ENCODE peak calls at places on chromosomes 16 and 17, in eight cellular contexts. L is neural progenitor cell, V is pancreas, I is gastrocnemius medialis, P is SK-N-SH, D is HFFc6, U is endothelial cell, W is cardiac muscle cell. M is an unnamed sample.

GRCh38 chr16:21628196-21628726 is 24.1 kb downstream of the IGSF6 start:
- DNase-seq in D (no peak), P (no peak), L (no peak), I (no peak), W (no peak), V (no peak), U (no peak), M (no peak)

GRCh38 chr17:71438631-71439146 is 682.1 kb upstream of the SOX9 start:
- DNase-seq in U (no peak), V (no peak), W (peak), L (no peak), P (peak), I (no peak), D (peak), M (peak)

GRCh38 chr17:35795007-35795870 is at the start of gene MMP28:
- DNase-seq in P (peak), U (no peak), L (peak), V (peak), I (no peak), W (peak), D (no peak), M (peak)

GRCh38 chr16:24282129-24282528 is 26.0 kb downstream of the CACNG3 start:
- DNase-seq in I (no peak), U (no peak), D (no peak), V (no peak), W (no peak), P (no peak), L (no peak), M (no peak)

GRCh38 chr16:7227193-7227825 is 105.3 kb upstream of the RBFOX1 start:
- DNase-seq in V (no peak), P (no peak), D (no peak), U (no peak), W (peak), L (peak), I (no peak), M (peak)

GRCh38 chr16:68235105-68235881 is 634 bp downstream of the ESRP2 start:
- DNase-seq in L (peak), U (no peak), V (peak), P (no peak), D (no peak), W (peak), I (no peak), M (no peak)

GRCh38 chr16:59108374-59108773 is 374.3 kb upstream of the GOT2 start:
- DNase-seq in U (no peak), W (no peak), V (no peak), I (no peak), D (no peak), L (no peak), P (no peak), M (no peak)

GRCh38 chr16:3541527-3542152 is 35.6 kb downstream of the NLRC3 start:
- DNase-seq in W (no peak), U (no peak), P (no peak), L (peak), V (no peak), I (no peak), D (no peak), M (no peak)

GRCh38 chr17:27407916-27408846 is 48.1 kb upstream of the KSR1 start:
- DNase-seq in P (no peak), W (peak), L (peak), U (no peak), V (no peak), I (no peak), D (peak), M (no peak)

GRCh38 chr16:19094542-19095365 is 19.0 kb upstream of the ITPRIPL2 start:
- DNase-seq in L (no peak), W (no peak), D (peak), U (no peak), I (no peak), P (no peak), V (no peak), M (no peak)

GRCh38 chr16:24288516-24288915 is 32.4 kb downstream of the CACNG3 start:
- DNase-seq in U (no peak), D (no peak), P (no peak), I (no peak), L (no peak), V (no peak), W (no peak), M (no peak)

GRCh38 chr16:11597268-11597690 is 10.6 kb upstream of the LITAF start:
- DNase-seq in W (no peak), P (no peak), U (no peak), D (peak), I (no peak), L (no peak), V (no peak), M (no peak)

GRCh38 chr16:70160388-70160787 is 13.2 kb upstream of the CLEC18C start:
- DNase-seq in D (no peak), V (peak), L (no peak), U (no peak), P (peak), I (no peak), W (no peak), M (no peak)

GRCh38 chr16:4847774-4848587 is 700 bp downstream of the UBN1 start:
- DNase-seq in D (peak), W (peak), V (peak), I (peak), P (peak), U (peak), L (peak), M (peak)

GRCh38 chr16:25690563-25691143 is 1.1 kb upstream of the HS3ST4 start:
- DNase-seq in I (no peak), L (peak), D (no peak), P (no peak), U (no peak), V (no peak), W (no peak), M (no peak)

GRCh38 chr16:28574925-28575324 is 21.2 kb downstream of the SGF29 start:
- DNase-seq in I (no peak), D (no peak), U (no peak), P (peak), W (no peak), L (no peak), V (no peak), M (no peak)

GRCh38 chr16:1941162-1941923 is 1.7 kb downstream of the MSRB1 start:
- DNase-seq in P (peak), W (no peak), L (peak), V (peak), D (no peak), U (peak), I (no peak), M (peak)

GRCh38 chr17:27349540-27350021 is 55.7 kb downstream of the WSB1 start:
- DNase-seq in U (no peak), P (no peak), L (no peak), I (no peak), W (no peak), D (no peak), V (peak), M (no peak)

GRCh38 chr16:4506450-4506849 is 30.3 kb downstream of the HMOX2 start:
- DNase-seq in L (peak), P (peak), U (peak), D (peak), V (no peak), I (peak), W (peak), M (no peak)

GRCh38 chr16:68283840-68284595 is 19.7 kb downstream of the SLC7A6 start:
- DNase-seq in P (no peak), D (no peak), U (no peak), L (no peak), V (no peak), I (peak), W (peak), M (no peak)

GRCh38 chr17:42135664-42136653 is 13.4 kb downstream of the HSPB9 start:
- DNase-seq in L (no peak), U (no peak), I (no peak), V (peak), P (no peak), D (peak), W (peak), M (no peak)

GRCh38 chr17:44581868-44582267 is 24.6 kb downstream of the FZD2 start:
- DNase-seq in P (peak), W (no peak), I (no peak), V (no peak), L (peak), D (no peak), U (no peak), M (no peak)

GRCh38 chr16:65523258-65523950 is 401.5 kb upstream of the CDH11 start:
- DNase-seq in W (no peak), P (no peak), V (no peak), U (no peak), I (no peak), L (peak), D (no peak), M (no peak)

GRCh38 chr17:145671-146541 is 8.5 kb downstream of the SCGB1C2 start:
- DNase-seq in P (no peak), D (no peak), V (peak), U (peak), I (no peak), W (no peak), L (no peak), M (peak)

GRCh38 chr16:85376292-85377095 is 236.6 kb upstream of the GSE1 start:
- DNase-seq in P (peak), L (no peak), I (peak), W (no peak), V (peak), U (no peak), D (no peak), M (no peak)

GRCh38 chr17:10216213-10216982 is 18.0 kb upstream of the GAS7 start:
- DNase-seq in D (no peak), L (peak), I (no peak), P (no peak), U (no peak), W (no peak), V (no peak), M (peak)

GRCh38 chr17:48113201-48113676 is 5.7 kb downstream of the SNX11 start:
- DNase-seq in D (no peak), L (no peak), P (no peak), W (no peak), U (no peak), I (peak), V (no peak), M (no peak)

GRCh38 chr17:63529711-63530556 is 6.8 kb downstream of the KCNH6 start:
- DNase-seq in L (no peak), D (no peak), W (no peak), P (peak), U (no peak), I (no peak), V (peak), M (no peak)

GRCh38 chr16:26273607-26274006 is 581.8 kb downstream of the HS3ST4 start:
- DNase-seq in W (no peak), V (no peak), P (no peak), I (no peak), U (no peak), D (no peak), L (no peak), M (no peak)

GRCh38 chr16:50259334-50260205 is 6.8 kb upstream of the ADCY7 start:
- DNase-seq in L (peak), W (no peak), U (no peak), D (no peak), V (no peak), I (peak), P (peak), M (peak)

GRCh38 chr17:64448665-64449512 is at the start of gene MILR1:
- DNase-seq in P (no peak), V (no peak), U (no peak), W (no peak), I (peak), L (no peak), D (peak), M (no peak)

GRCh38 chr17:2952174-2952845 is 111.1 kb downstream of the OR1D5 start:
- DNase-seq in L (no peak), D (no peak), U (no peak), W (no peak), V (no peak), P (no peak), I (no peak), M (no peak)

GRCh38 chr17:298791-299450 is 53.7 kb downstream of the RPH3AL start:
- DNase-seq in I (peak), D (no peak), U (no peak), P (no peak), V (peak), W (no peak), L (no peak), M (peak)

GRCh38 chr17:4815043-4815675 is 8.2 kb downstream of the PLD2 start:
- DNase-seq in U (no peak), D (peak), P (no peak), W (no peak), V (no peak), I (no peak), L (no peak), M (no peak)
- TF ChIP-seq CTCF in U (no peak), D (peak), P (peak), W (peak), V (no peak), I (no peak), L (peak), M (peak)

GRCh38 chr17:33292184-33292980 is 713 bp downstream of the ASIC2 start:
- DNase-seq in V (peak), L (peak), I (no peak), W (peak), U (peak), D (no peak), P (peak), M (peak)

GRCh38 chr17:33290156-33290697 is 2.9 kb downstream of the ASIC2 start:
- DNase-seq in V (no peak), L (no peak), I (no peak), P (no peak), W (no peak), U (no peak), D (no peak), M (no peak)

GRCh38 chr17:33288954-33289353 is 4.1 kb downstream of the ASIC2 start:
- DNase-seq in W (no peak), U (no peak), P (no peak), D (no peak), I (no peak), V (no peak), L (no peak), M (no peak)

GRCh38 chr17:33292981-33293867 is at the start of gene ASIC2:
- DNase-seq in D (no peak), L (peak), I (no peak), V (peak), U (peak), W (peak), P (peak), M (peak)

DNA sequence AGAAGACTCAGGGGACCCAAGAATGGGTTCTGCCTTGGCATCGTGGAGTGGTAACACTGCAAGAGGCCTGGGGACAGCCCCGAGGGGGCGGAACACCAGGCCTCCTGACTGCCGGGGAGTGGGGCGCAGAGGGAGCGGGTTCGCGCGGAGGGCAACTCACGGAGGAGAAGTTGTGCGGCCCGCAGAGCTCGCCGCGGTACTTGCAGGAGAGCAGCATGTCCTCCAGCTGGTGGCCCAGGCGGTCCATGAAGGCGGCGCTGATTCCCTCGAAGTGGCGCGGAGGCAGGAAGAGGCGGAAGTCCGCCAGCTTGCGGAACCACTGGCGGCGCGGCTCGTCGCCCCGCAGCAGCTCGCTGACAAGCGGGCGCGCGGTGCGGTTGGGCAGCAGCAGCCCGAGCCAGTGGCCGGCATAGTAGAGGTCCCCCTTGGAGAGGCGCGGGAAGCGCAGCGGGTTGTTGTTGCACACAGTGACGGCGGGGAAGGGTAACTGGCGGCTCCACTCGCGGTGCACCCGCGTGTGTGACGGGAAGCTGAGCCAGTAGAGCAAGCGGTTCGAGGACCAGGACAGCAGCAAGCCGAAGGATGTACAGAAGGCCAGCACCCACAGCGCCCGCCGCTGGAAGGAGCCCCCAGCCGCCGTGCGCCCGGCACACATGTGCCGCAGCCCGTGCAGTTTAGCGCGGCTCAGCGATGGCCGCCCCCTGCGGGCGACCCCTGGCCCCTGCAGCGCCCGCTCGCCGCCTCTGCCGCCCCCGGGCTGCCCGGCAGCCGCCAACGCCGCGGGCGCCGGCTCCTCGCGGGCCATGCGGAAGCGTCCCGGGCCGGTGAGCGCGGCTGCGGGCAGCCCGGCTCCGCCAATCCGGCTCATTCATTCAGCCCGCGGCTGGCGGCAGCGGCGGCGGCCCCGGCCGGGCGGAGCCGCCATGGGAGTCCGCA is 1.6 kb downstream of the ASIC2 start:
- DNase-seq in W (peak), I (no peak), U (peak), D (no peak), P (peak), L (peak), V (peak), M (peak)
- TF ChIP-seq CTCF in W (no peak), I (no peak), U (peak), D (no peak), P (peak), L (peak), V (no peak), M (no peak)

DNA sequence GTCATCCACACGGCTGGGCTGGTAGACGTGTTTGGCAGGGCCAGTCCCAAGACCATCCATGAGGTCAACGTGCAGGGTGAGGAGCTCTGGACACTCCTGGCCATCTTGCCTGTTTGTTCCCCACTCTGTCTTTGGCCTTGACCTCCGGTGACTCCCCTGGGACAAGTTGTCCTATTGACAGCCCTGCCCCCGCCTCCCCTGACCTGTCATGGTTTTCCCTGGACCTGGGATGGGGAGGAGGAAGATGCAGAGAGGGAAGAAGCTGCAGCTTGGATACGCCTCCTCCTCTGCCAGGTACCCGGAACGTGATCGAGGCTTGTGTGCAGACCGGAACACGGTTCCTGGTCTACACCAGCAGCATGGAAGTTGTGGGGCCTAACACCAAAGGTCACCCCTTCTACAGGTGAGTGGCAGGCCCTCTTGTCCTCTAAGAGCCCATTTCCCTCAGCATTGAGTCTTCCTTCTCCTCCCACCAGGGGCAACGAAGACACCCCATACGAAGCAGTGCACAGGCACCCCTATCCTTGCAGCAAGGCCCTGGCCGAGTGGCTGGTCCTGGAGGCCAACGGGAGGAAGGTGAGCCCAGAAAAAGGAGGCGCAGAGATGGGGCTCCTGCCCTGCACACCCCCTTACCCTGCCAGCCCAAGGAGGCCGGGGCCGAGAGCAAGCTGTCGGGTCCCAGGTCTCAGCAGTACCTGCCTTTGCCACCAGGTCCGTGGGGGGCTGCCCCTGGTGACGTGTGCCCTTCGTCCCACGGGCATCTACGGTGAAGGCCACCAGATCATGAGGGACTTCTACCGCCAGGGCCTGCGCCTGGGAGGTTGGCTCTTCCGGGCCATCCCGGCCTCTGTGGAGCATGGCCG is 1.4 kb downstream of the HSD3B7 start:
- DNase-seq in L (no peak), P (no peak), V (peak), I (no peak), W (no peak), U (no peak), D (no peak), M (no peak)
- TF ChIP-seq CTCF in L (no peak), P (no peak), V (no peak), I (no peak), W (no peak), U (no peak), D (peak), M (peak)

GRCh38 chr17:80961516-80961915 is 30.1 kb upstream of the CHMP6 start:
- DNase-seq in D (no peak), I (no peak), V (peak), U (no peak), P (no peak), L (no peak), W (no peak), M (no peak)
- TF ChIP-seq CTCF in D (peak), I (peak), V (no peak), U (no peak), P (peak), L (peak), W (no peak), M (peak)

GRCh38 chr16:75096730-75097129 is 19.9 kb downstream of the LDHD start:
- DNase-seq in W (no peak), I (no peak), P (peak), L (peak), D (no peak), V (no peak), U (no peak), M (no peak)
- TF ChIP-seq CTCF in W (peak), I (no peak), P (peak), L (peak), D (peak), V (no peak), U (peak), M (peak)

DNA sequence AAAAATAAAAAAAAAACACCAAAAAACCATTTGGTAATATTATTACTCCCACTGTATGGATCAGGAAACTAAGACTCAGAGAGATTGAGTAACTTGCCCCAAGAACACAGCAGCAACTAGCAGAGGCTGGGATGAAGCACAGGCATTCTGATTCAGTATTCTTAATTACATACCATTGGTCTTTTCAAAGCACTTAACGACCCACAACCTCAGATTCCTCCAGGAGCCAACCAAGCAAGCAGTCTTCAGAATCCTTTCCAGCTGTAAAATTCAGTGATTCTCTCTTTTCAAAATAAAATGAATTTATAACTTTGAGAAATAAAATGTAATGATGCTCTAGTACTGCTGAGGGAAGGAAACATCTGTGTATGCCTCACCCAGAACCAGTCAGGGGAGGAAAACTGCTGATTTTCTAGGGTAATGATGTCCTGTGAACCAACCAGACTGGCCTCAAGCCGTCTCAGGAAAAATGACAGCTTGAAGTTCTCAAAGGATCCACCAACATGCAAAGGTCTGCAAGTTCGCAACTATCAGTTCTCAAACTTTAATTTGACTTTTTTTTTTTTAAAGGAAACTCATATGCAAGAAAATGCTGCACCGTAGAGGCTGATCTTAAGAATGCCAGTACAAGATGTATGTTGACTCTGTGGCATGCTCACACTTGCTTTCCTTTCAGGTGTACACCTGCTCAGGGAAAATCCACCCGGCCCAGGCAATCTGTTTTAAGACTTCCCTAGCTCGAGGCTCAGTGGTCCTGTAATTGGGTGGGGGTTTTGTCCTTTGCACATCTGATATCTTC is 9.0 kb downstream of the CUEDC1 start:
- DNase-seq in V (no peak), W (no peak), D (peak), I (no peak), L (no peak), P (no peak), U (no peak), M (no peak)
- TF ChIP-seq CTCF in V (no peak), W (no peak), D (no peak), I (no peak), L (no peak), P (no peak), U (no peak), M (no peak)